ENCODE peak calls at places on chromosomes 11 and 22, in ten cellular contexts. One of them, this sample, is unnamed. For H3K27me3, the result is how much of the 10 kb centered on the place peaks cover.

GRCh38 chr22:47997052-47997568 is 1234.7 kb downstream of the TBC1D22A start:
- DNase-seq in neural progenitor cell: peak
- DNase-seq in ovary: no peak
- DNase-seq in H7: no peak
- DNase-seq in CD8-positive, alpha-beta memory T cell: no peak
- DNase-seq in CD8-positive, alpha-beta T cell: no peak
- DNase-seq in aorta: no peak
- DNase-seq in fibroblast of lung: no peak
- DNase-seq in MM.1S: peak
- DNase-seq in HepG2: no peak
- DNase-seq in this sample: no peak

GRCh38 chr11:28951191-28951590 is 843.0 kb downstream of the METTL15 start:
- DNase-seq in ovary: no peak
- DNase-seq in CD8-positive, alpha-beta memory T cell: no peak
- DNase-seq in MM.1S: no peak
- DNase-seq in fibroblast of lung: no peak
- DNase-seq in CD8-positive, alpha-beta T cell: no peak
- DNase-seq in H7: no peak
- DNase-seq in HepG2: no peak
- DNase-seq in neural progenitor cell: no peak
- DNase-seq in aorta: no peak
- DNase-seq in this sample: no peak

GRCh38 chr11:4086584-4087353 is 7.8 kb upstream of the RRM1 start:
- DNase-seq in aorta: no peak
- DNase-seq in H7: no peak
- DNase-seq in ovary: no peak
- DNase-seq in HepG2: no peak
- DNase-seq in CD8-positive, alpha-beta memory T cell: no peak
- DNase-seq in MM.1S: no peak
- DNase-seq in fibroblast of lung: no peak
- DNase-seq in CD8-positive, alpha-beta T cell: no peak
- DNase-seq in neural progenitor cell: no peak
- DNase-seq in this sample: no peak

GRCh38 chr11:2570211-2570811 is 125.5 kb downstream of the KCNQ1 start:
- DNase-seq in neural progenitor cell: no peak
- DNase-seq in HepG2: no peak
- DNase-seq in fibroblast of lung: no peak
- DNase-seq in CD8-positive, alpha-beta memory T cell: no peak
- DNase-seq in ovary: no peak
- DNase-seq in H7: no peak
- DNase-seq in MM.1S: no peak
- DNase-seq in aorta: peak
- DNase-seq in CD8-positive, alpha-beta T cell: no peak
- DNase-seq in this sample: no peak

GRCh38 chr11:69730500-69730899 is 26.7 kb upstream of the FGF19 start:
- DNase-seq in aorta: no peak
- DNase-seq in CD8-positive, alpha-beta T cell: no peak
- DNase-seq in CD8-positive, alpha-beta memory T cell: no peak
- DNase-seq in fibroblast of lung: no peak
- DNase-seq in MM.1S: no peak
- DNase-seq in neural progenitor cell: no peak
- DNase-seq in ovary: no peak
- DNase-seq in HepG2: no peak
- DNase-seq in H7: peak
- DNase-seq in this sample: no peak

GRCh38 chr11:118145285-118146227 is 7.1 kb downstream of the SCN4B start:
- DNase-seq in fibroblast of lung: peak
- DNase-seq in H7: peak
- DNase-seq in HepG2: peak
- DNase-seq in CD8-positive, alpha-beta memory T cell: peak
- DNase-seq in ovary: peak
- DNase-seq in aorta: peak
- DNase-seq in neural progenitor cell: peak
- DNase-seq in CD8-positive, alpha-beta T cell: peak
- DNase-seq in MM.1S: peak
- DNase-seq in this sample: peak

GRCh38 chr11:117315285-117316196 is 515 bp downstream of the BACE1 start:
- DNase-seq in MM.1S: no peak
- DNase-seq in neural progenitor cell: no peak
- DNase-seq in HepG2: no peak
- DNase-seq in CD8-positive, alpha-beta memory T cell: no peak
- DNase-seq in CD8-positive, alpha-beta T cell: peak
- DNase-seq in aorta: no peak
- DNase-seq in fibroblast of lung: no peak
- DNase-seq in ovary: peak
- DNase-seq in H7: no peak
- DNase-seq in this sample: no peak

GRCh38 chr11:104925850-104926249 is 27.6 kb upstream of the CASP12 start:
- DNase-seq in ovary: no peak
- DNase-seq in HepG2: peak
- DNase-seq in neural progenitor cell: no peak
- DNase-seq in H7: no peak
- DNase-seq in fibroblast of lung: no peak
- DNase-seq in CD8-positive, alpha-beta memory T cell: no peak
- DNase-seq in MM.1S: no peak
- DNase-seq in aorta: no peak
- DNase-seq in CD8-positive, alpha-beta T cell: no peak
- DNase-seq in this sample: no peak

GRCh38 chr11:1573847-1574255 is 1.8 kb upstream of the DUSP8 start:
- DNase-seq in aorta: no peak
- DNase-seq in neural progenitor cell: no peak
- DNase-seq in CD8-positive, alpha-beta memory T cell: no peak
- DNase-seq in ovary: no peak
- DNase-seq in H7: peak
- DNase-seq in MM.1S: no peak
- DNase-seq in fibroblast of lung: no peak
- DNase-seq in HepG2: no peak
- DNase-seq in CD8-positive, alpha-beta T cell: no peak
- DNase-seq in this sample: no peak

GRCh38 chr11:20156280-20156875 is 3.9 kb downstream of the DBX1 start:
- DNase-seq in MM.1S: no peak
- DNase-seq in fibroblast of lung: no peak
- DNase-seq in H7: peak
- DNase-seq in CD8-positive, alpha-beta T cell: peak
- DNase-seq in aorta: peak
- DNase-seq in ovary: no peak
- DNase-seq in CD8-positive, alpha-beta memory T cell: peak
- DNase-seq in HepG2: no peak
- DNase-seq in neural progenitor cell: peak
- DNase-seq in this sample: peak

GRCh38 chr11:20158597-20159257 is 1.5 kb downstream of the DBX1 start:
- DNase-seq in H7: peak
- DNase-seq in aorta: peak
- DNase-seq in HepG2: peak
- DNase-seq in fibroblast of lung: peak
- DNase-seq in ovary: peak
- DNase-seq in CD8-positive, alpha-beta memory T cell: no peak
- DNase-seq in neural progenitor cell: peak
- DNase-seq in MM.1S: no peak
- DNase-seq in CD8-positive, alpha-beta T cell: no peak
- DNase-seq in this sample: no peak

GRCh38 chr11:20157768-20158167 is 2.5 kb downstream of the DBX1 start:
- DNase-seq in neural progenitor cell: peak
- DNase-seq in H7: peak
- DNase-seq in ovary: no peak
- DNase-seq in CD8-positive, alpha-beta memory T cell: no peak
- DNase-seq in fibroblast of lung: no peak
- DNase-seq in HepG2: no peak
- DNase-seq in CD8-positive, alpha-beta T cell: no peak
- DNase-seq in MM.1S: no peak
- DNase-seq in aorta: no peak
- DNase-seq in this sample: no peak

GRCh38 chr11:20155683-20156279 is 4.5 kb downstream of the DBX1 start:
- DNase-seq in H7: peak
- DNase-seq in aorta: no peak
- DNase-seq in CD8-positive, alpha-beta memory T cell: no peak
- DNase-seq in ovary: no peak
- DNase-seq in HepG2: no peak
- DNase-seq in CD8-positive, alpha-beta T cell: no peak
- DNase-seq in MM.1S: no peak
- DNase-seq in fibroblast of lung: no peak
- DNase-seq in neural progenitor cell: peak
- DNase-seq in this sample: no peak

DNA sequence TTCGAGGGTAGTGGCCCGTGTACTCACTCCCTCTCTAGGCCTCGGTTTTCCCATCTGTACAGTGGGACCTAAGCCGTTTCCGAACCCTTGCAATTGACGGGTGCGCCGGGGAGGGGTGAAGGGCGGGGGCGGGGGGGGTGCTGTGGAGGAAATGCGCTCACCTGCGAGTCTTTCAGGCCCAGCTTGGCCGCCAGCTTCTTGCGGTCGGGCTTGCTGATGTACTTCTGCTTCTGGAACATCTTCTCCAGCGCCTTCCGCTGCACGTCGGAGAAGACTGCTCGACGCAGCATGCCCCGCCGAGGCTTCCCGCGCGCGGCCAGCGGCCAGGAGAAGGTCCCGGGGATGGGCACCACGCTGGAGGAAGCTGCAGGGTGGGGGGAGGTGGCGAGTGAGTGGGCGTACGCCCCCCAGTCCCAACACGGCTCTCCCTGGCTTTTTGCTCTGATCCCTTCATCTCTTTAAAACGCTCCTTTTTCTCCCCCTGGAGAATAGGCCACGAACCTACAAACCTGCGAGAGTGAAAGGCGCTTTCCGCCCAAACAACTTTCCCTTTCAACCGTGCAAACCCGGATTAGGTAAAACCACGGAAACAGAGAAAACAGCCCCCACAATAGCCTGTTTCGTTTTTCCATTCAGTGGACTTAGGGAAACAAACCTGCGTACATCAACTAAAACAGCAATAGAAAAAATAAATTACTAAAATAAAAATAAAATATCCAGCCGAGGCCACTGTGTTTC is 3.2 kb downstream of the DBX1 start:
- DNase-seq in CD8-positive, alpha-beta memory T cell: no peak
- DNase-seq in neural progenitor cell: peak
- DNase-seq in HepG2: no peak
- DNase-seq in H7: no peak
- DNase-seq in ovary: no peak
- DNase-seq in CD8-positive, alpha-beta T cell: peak
- DNase-seq in MM.1S: peak
- DNase-seq in aorta: no peak
- DNase-seq in fibroblast of lung: no peak
- DNase-seq in this sample: peak
- H3K27me3 ChIP-seq in CD8-positive, alpha-beta memory T cell: under half
- H3K27me3 ChIP-seq in neural progenitor cell: half or more
- H3K27me3 ChIP-seq in HepG2: half or more
- H3K27me3 ChIP-seq in H7: half or more
- H3K27me3 ChIP-seq in ovary: under half
- H3K27me3 ChIP-seq in CD8-positive, alpha-beta T cell: under half
- H3K27me3 ChIP-seq in MM.1S: half or more
- H3K27me3 ChIP-seq in aorta: under half
- H3K27me3 ChIP-seq in fibroblast of lung: half or more
- H3K27me3 ChIP-seq in this sample: under half

GRCh38 chr22:20433191-20433590 is 4.4 kb downstream of the SCARF2 start:
- DNase-seq in H7: peak
- DNase-seq in CD8-positive, alpha-beta T cell: no peak
- DNase-seq in aorta: peak
- DNase-seq in HepG2: no peak
- DNase-seq in MM.1S: no peak
- DNase-seq in fibroblast of lung: no peak
- DNase-seq in CD8-positive, alpha-beta memory T cell: no peak
- DNase-seq in neural progenitor cell: no peak
- DNase-seq in ovary: no peak
- DNase-seq in this sample: no peak
- H3K27me3 ChIP-seq in H7: half or more
- H3K27me3 ChIP-seq in CD8-positive, alpha-beta T cell: under half
- H3K27me3 ChIP-seq in aorta: under half
- H3K27me3 ChIP-seq in HepG2: under half
- H3K27me3 ChIP-seq in MM.1S: half or more
- H3K27me3 ChIP-seq in fibroblast of lung: under half
- H3K27me3 ChIP-seq in CD8-positive, alpha-beta memory T cell: under half
- H3K27me3 ChIP-seq in neural progenitor cell: half or more
- H3K27me3 ChIP-seq in ovary: under half
- H3K27me3 ChIP-seq in this sample: under half

DNA sequence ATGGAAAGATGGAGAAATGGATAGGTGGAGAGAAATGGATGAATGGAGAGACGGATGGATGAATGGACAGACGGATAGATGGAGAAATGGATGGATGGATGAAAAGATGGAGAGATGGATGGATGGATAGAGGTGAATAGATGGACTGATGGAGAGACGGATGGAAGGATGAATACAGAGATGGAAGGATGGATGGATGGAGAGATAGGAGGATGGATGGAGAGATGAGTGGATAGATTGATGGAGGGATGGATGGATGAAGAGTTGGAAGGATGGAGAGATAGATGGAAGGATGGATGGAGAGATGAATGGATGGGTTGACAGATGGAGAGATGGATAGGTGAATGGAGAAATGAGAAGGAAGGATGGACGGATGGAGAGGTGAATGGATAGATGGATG is 63.7 kb downstream of the FLRT1 start:
- DNase-seq in H7: no peak
- DNase-seq in aorta: no peak
- DNase-seq in MM.1S: no peak
- DNase-seq in CD8-positive, alpha-beta T cell: no peak
- DNase-seq in HepG2: no peak
- DNase-seq in CD8-positive, alpha-beta memory T cell: no peak
- DNase-seq in neural progenitor cell: no peak
- DNase-seq in ovary: no peak
- DNase-seq in fibroblast of lung: no peak
- DNase-seq in this sample: no peak
- H3K27me3 ChIP-seq in H7: under half
- H3K27me3 ChIP-seq in aorta: under half
- H3K27me3 ChIP-seq in MM.1S: under half
- H3K27me3 ChIP-seq in CD8-positive, alpha-beta T cell: under half
- H3K27me3 ChIP-seq in HepG2: under half
- H3K27me3 ChIP-seq in CD8-positive, alpha-beta memory T cell: under half
- H3K27me3 ChIP-seq in neural progenitor cell: under half
- H3K27me3 ChIP-seq in ovary: under half
- H3K27me3 ChIP-seq in fibroblast of lung: under half
- H3K27me3 ChIP-seq in this sample: under half

GRCh38 chr11:133238455-133238854 is 293.8 kb downstream of the OPCML start:
- DNase-seq in aorta: no peak
- DNase-seq in neural progenitor cell: no peak
- DNase-seq in HepG2: no peak
- DNase-seq in H7: no peak
- DNase-seq in CD8-positive, alpha-beta T cell: no peak
- DNase-seq in CD8-positive, alpha-beta memory T cell: no peak
- DNase-seq in MM.1S: no peak
- DNase-seq in ovary: no peak
- DNase-seq in fibroblast of lung: no peak
- DNase-seq in this sample: no peak

GRCh38 chr11:133239530-133239929 is 292.8 kb downstream of the OPCML start:
- DNase-seq in aorta: no peak
- DNase-seq in H7: peak
- DNase-seq in CD8-positive, alpha-beta T cell: no peak
- DNase-seq in CD8-positive, alpha-beta memory T cell: no peak
- DNase-seq in fibroblast of lung: no peak
- DNase-seq in HepG2: no peak
- DNase-seq in ovary: no peak
- DNase-seq in MM.1S: no peak
- DNase-seq in neural progenitor cell: peak
- DNase-seq in this sample: no peak

GRCh38 chr11:133243832-133244231 is 288.5 kb downstream of the OPCML start:
- DNase-seq in HepG2: no peak
- DNase-seq in CD8-positive, alpha-beta memory T cell: no peak
- DNase-seq in ovary: no peak
- DNase-seq in fibroblast of lung: no peak
- DNase-seq in H7: peak
- DNase-seq in neural progenitor cell: peak
- DNase-seq in aorta: no peak
- DNase-seq in CD8-positive, alpha-beta T cell: no peak
- DNase-seq in MM.1S: no peak
- DNase-seq in this sample: no peak

GRCh38 chr11:133240908-133241307 is 291.4 kb downstream of the OPCML start:
- DNase-seq in neural progenitor cell: no peak
- DNase-seq in ovary: no peak
- DNase-seq in H7: no peak
- DNase-seq in CD8-positive, alpha-beta T cell: no peak
- DNase-seq in CD8-positive, alpha-beta memory T cell: no peak
- DNase-seq in MM.1S: no peak
- DNase-seq in HepG2: no peak
- DNase-seq in aorta: no peak
- DNase-seq in fibroblast of lung: no peak
- DNase-seq in this sample: no peak
- H3K27me3 ChIP-seq in neural progenitor cell: under half
- H3K27me3 ChIP-seq in ovary: under half
- H3K27me3 ChIP-seq in H7: under half
- H3K27me3 ChIP-seq in CD8-positive, alpha-beta T cell: under half
- H3K27me3 ChIP-seq in CD8-positive, alpha-beta memory T cell: under half
- H3K27me3 ChIP-seq in MM.1S: under half
- H3K27me3 ChIP-seq in HepG2: under half
- H3K27me3 ChIP-seq in aorta: under half
- H3K27me3 ChIP-seq in fibroblast of lung: under half
- H3K27me3 ChIP-seq in this sample: under half

This sample was measured in effector memory CD4-positive, alpha-beta T cell.